ENCODE peak calls at places on chromosomes 1 and 21, in nine cellular contexts. One of them, this sample, is unnamed.
A peak's percentile ranks its signal among the peaks of the same experiment; 100 is the strongest.

GRCh38 chr1:10626781-10627410 is 152.1 kb downstream of the PEX14 start:
- DNase-seq in hepatic stellate cell: no peak
- DNase-seq in testis: no peak
- DNase-seq in progenitor cell of endocrine pancreas: no peak
- DNase-seq in NCI-H524 treated with DMSO at 0.1 percent for 48 hours: no peak
- DNase-seq in tibial artery: no peak
- DNase-seq in A172: no peak
- DNase-seq in NCI-H1417: no peak
- DNase-seq in iris pigment epithelial cell: no peak
- DNase-seq in this sample: no peak

GRCh38 chr1:228156518-228156875 is 6.8 kb downstream of the GJC2 start:
- DNase-seq in progenitor cell of endocrine pancreas: no peak
- DNase-seq in hepatic stellate cell: no peak
- DNase-seq in NCI-H524 treated with DMSO at 0.1 percent for 48 hours: no peak
- DNase-seq in tibial artery: no peak
- DNase-seq in NCI-H1417: no peak
- DNase-seq in A172: no peak
- DNase-seq in iris pigment epithelial cell: no peak
- DNase-seq in testis: no peak
- DNase-seq in this sample: no peak

GRCh38 chr1:47562147-47562546 is 124.3 kb downstream of the FOXD2 start:
- DNase-seq in progenitor cell of endocrine pancreas: no peak
- DNase-seq in hepatic stellate cell: no peak
- DNase-seq in NCI-H524 treated with DMSO at 0.1 percent for 48 hours: no peak
- DNase-seq in A172: no peak
- DNase-seq in tibial artery: no peak
- DNase-seq in iris pigment epithelial cell: no peak
- DNase-seq in testis: no peak
- DNase-seq in NCI-H1417: no peak
- DNase-seq in this sample: no peak

GRCh38 chr1:29415156-29415830 is 179.0 kb downstream of the PTPRU start:
- DNase-seq in testis: no peak
- DNase-seq in hepatic stellate cell: no peak
- DNase-seq in iris pigment epithelial cell: no peak
- DNase-seq in tibial artery: no peak
- DNase-seq in NCI-H524 treated with DMSO at 0.1 percent for 48 hours: peak; percentile 46
- DNase-seq in NCI-H1417: peak; percentile 39
- DNase-seq in progenitor cell of endocrine pancreas: no peak
- DNase-seq in A172: peak; percentile 4
- DNase-seq in this sample: no peak

GRCh38 chr1:233613252-233614172 is at the start of gene KCNK1:
- DNase-seq in progenitor cell of endocrine pancreas: peak; percentile 63
- DNase-seq in A172: peak; percentile 46
- DNase-seq in NCI-H524 treated with DMSO at 0.1 percent for 48 hours: no peak
- DNase-seq in hepatic stellate cell: no peak
- DNase-seq in NCI-H1417: peak; percentile 81
- DNase-seq in iris pigment epithelial cell: peak; percentile 94
- DNase-seq in tibial artery: peak; percentile 65
- DNase-seq in testis: peak; percentile 49
- DNase-seq in this sample: no peak

GRCh38 chr1:218983848-218984247 is 189.8 kb upstream of the LYPLAL1 start:
- DNase-seq in tibial artery: no peak
- DNase-seq in testis: no peak
- DNase-seq in iris pigment epithelial cell: no peak
- DNase-seq in NCI-H1417: no peak
- DNase-seq in A172: no peak
- DNase-seq in NCI-H524 treated with DMSO at 0.1 percent for 48 hours: no peak
- DNase-seq in progenitor cell of endocrine pancreas: no peak
- DNase-seq in hepatic stellate cell: no peak
- DNase-seq in this sample: peak; percentile 2

GRCh38 chr1:71046891-71047634 is 553 bp downstream of the PTGER3 start:
- DNase-seq in iris pigment epithelial cell: no peak
- DNase-seq in progenitor cell of endocrine pancreas: no peak
- DNase-seq in testis: no peak
- DNase-seq in NCI-H524 treated with DMSO at 0.1 percent for 48 hours: no peak
- DNase-seq in tibial artery: no peak
- DNase-seq in NCI-H1417: peak; percentile 67
- DNase-seq in hepatic stellate cell: peak; percentile 26
- DNase-seq in A172: no peak
- DNase-seq in this sample: no peak

GRCh38 chr1:166132496-166132895 is 34.3 kb downstream of the FAM78B start:
- DNase-seq in tibial artery: no peak
- DNase-seq in A172: no peak
- DNase-seq in NCI-H524 treated with DMSO at 0.1 percent for 48 hours: no peak
- DNase-seq in hepatic stellate cell: no peak
- DNase-seq in testis: no peak
- DNase-seq in progenitor cell of endocrine pancreas: no peak
- DNase-seq in iris pigment epithelial cell: no peak
- DNase-seq in NCI-H1417: no peak
- DNase-seq in this sample: no peak

GRCh38 chr1:12631571-12631970 is 12.3 kb upstream of the AADACL4 start:
- DNase-seq in NCI-H524 treated with DMSO at 0.1 percent for 48 hours: no peak
- DNase-seq in tibial artery: no peak
- DNase-seq in hepatic stellate cell: no peak
- DNase-seq in testis: no peak
- DNase-seq in A172: no peak
- DNase-seq in iris pigment epithelial cell: no peak
- DNase-seq in NCI-H1417: no peak
- DNase-seq in progenitor cell of endocrine pancreas: no peak
- DNase-seq in this sample: no peak

GRCh38 chr21:44899768-44900558 is 20.7 kb downstream of the ITGB2 start:
- DNase-seq in hepatic stellate cell: no peak
- DNase-seq in progenitor cell of endocrine pancreas: no peak
- DNase-seq in iris pigment epithelial cell: no peak
- DNase-seq in testis: no peak
- DNase-seq in A172: no peak
- DNase-seq in NCI-H524 treated with DMSO at 0.1 percent for 48 hours: no peak
- DNase-seq in NCI-H1417: no peak
- DNase-seq in tibial artery: no peak
- DNase-seq in this sample: no peak

GRCh38 chr1:2451744-2452582 is 24.1 kb upstream of the PLCH2 start:
- DNase-seq in iris pigment epithelial cell: peak; percentile 80
- DNase-seq in A172: peak; percentile 67
- DNase-seq in hepatic stellate cell: peak; percentile 99
- DNase-seq in progenitor cell of endocrine pancreas: no peak
- DNase-seq in NCI-H1417: peak; percentile 14
- DNase-seq in NCI-H524 treated with DMSO at 0.1 percent for 48 hours: no peak
- DNase-seq in testis: no peak
- DNase-seq in tibial artery: no peak
- DNase-seq in this sample: no peak

GRCh38 chr21:40752125-40752524 is 94.8 kb downstream of the DSCAM start:
- DNase-seq in progenitor cell of endocrine pancreas: no peak
- DNase-seq in tibial artery: no peak
- DNase-seq in A172: no peak
- DNase-seq in NCI-H524 treated with DMSO at 0.1 percent for 48 hours: no peak
- DNase-seq in NCI-H1417: no peak
- DNase-seq in hepatic stellate cell: no peak
- DNase-seq in testis: no peak
- DNase-seq in iris pigment epithelial cell: no peak
- DNase-seq in this sample: no peak

GRCh38 chr21:46207006-46207919 is 21.3 kb downstream of the LSS start:
- DNase-seq in NCI-H524 treated with DMSO at 0.1 percent for 48 hours: no peak
- DNase-seq in testis: no peak
- DNase-seq in progenitor cell of endocrine pancreas: no peak
- DNase-seq in A172: no peak
- DNase-seq in hepatic stellate cell: no peak
- DNase-seq in NCI-H1417: no peak
- DNase-seq in iris pigment epithelial cell: no peak
- DNase-seq in tibial artery: peak; percentile 6
- DNase-seq in this sample: peak; percentile 24

GRCh38 chr1:24727490-24728214 is 17.6 kb upstream of the CLIC4 start:
- DNase-seq in iris pigment epithelial cell: peak; percentile 95
- DNase-seq in hepatic stellate cell: peak; percentile 89
- DNase-seq in testis: peak; percentile 74
- DNase-seq in progenitor cell of endocrine pancreas: no peak
- DNase-seq in NCI-H1417: no peak
- DNase-seq in A172: no peak
- DNase-seq in tibial artery: peak; percentile 78
- DNase-seq in NCI-H524 treated with DMSO at 0.1 percent for 48 hours: no peak
- DNase-seq in this sample: peak; percentile 53

GRCh38 chr1:244012232-244012631 is 38.9 kb upstream of the ZBTB18 start:
- DNase-seq in testis: no peak
- DNase-seq in iris pigment epithelial cell: peak; percentile 84
- DNase-seq in A172: peak; percentile 86
- DNase-seq in tibial artery: no peak
- DNase-seq in progenitor cell of endocrine pancreas: no peak
- DNase-seq in NCI-H524 treated with DMSO at 0.1 percent for 48 hours: no peak
- DNase-seq in NCI-H1417: no peak
- DNase-seq in hepatic stellate cell: peak; percentile 32
- DNase-seq in this sample: no peak

GRCh38 chr1:1567831-1568380 is 6.8 kb downstream of the SSU72 start:
- DNase-seq in testis: peak; percentile 59
- DNase-seq in A172: no peak
- DNase-seq in progenitor cell of endocrine pancreas: no peak
- DNase-seq in tibial artery: no peak
- DNase-seq in iris pigment epithelial cell: peak; percentile 27
- DNase-seq in NCI-H1417: no peak
- DNase-seq in hepatic stellate cell: no peak
- DNase-seq in NCI-H524 treated with DMSO at 0.1 percent for 48 hours: no peak
- DNase-seq in this sample: no peak

GRCh38 chr1:3883194-3883920 is 16.7 kb downstream of the C1orf174 start:
- DNase-seq in testis: no peak
- DNase-seq in NCI-H1417: no peak
- DNase-seq in NCI-H524 treated with DMSO at 0.1 percent for 48 hours: no peak
- DNase-seq in A172: no peak
- DNase-seq in hepatic stellate cell: no peak
- DNase-seq in iris pigment epithelial cell: no peak
- DNase-seq in progenitor cell of endocrine pancreas: no peak
- DNase-seq in tibial artery: no peak
- DNase-seq in this sample: no peak

GRCh38 chr1:247456914-247457638 is 828 bp downstream of the OR2B11 start:
- DNase-seq in NCI-H1417: no peak
- DNase-seq in NCI-H524 treated with DMSO at 0.1 percent for 48 hours: no peak
- DNase-seq in progenitor cell of endocrine pancreas: no peak
- DNase-seq in iris pigment epithelial cell: no peak
- DNase-seq in hepatic stellate cell: no peak
- DNase-seq in tibial artery: peak; percentile 29
- DNase-seq in testis: no peak
- DNase-seq in A172: no peak
- DNase-seq in this sample: no peak

GRCh38 chr1:99737016-99737415 is 29.4 kb downstream of the FRRS1 start:
- DNase-seq in tibial artery: no peak
- DNase-seq in NCI-H524 treated with DMSO at 0.1 percent for 48 hours: peak; percentile 63
- DNase-seq in A172: peak; percentile 71
- DNase-seq in hepatic stellate cell: peak; percentile 46
- DNase-seq in NCI-H1417: peak; percentile 83
- DNase-seq in testis: peak; percentile 30
- DNase-seq in iris pigment epithelial cell: peak; percentile 73
- DNase-seq in progenitor cell of endocrine pancreas: no peak
- DNase-seq in this sample: peak; percentile 25

GRCh38 chr21:40333731-40334130 is 466.5 kb downstream of the PCP4 start:
- DNase-seq in NCI-H524 treated with DMSO at 0.1 percent for 48 hours: no peak
- DNase-seq in hepatic stellate cell: no peak
- DNase-seq in testis: no peak
- DNase-seq in A172: no peak
- DNase-seq in progenitor cell of endocrine pancreas: no peak
- DNase-seq in iris pigment epithelial cell: no peak
- DNase-seq in NCI-H1417: no peak
- DNase-seq in tibial artery: no peak
- DNase-seq in this sample: no peak

GRCh38 chr1:59375321-59376220 is 78.7 kb downstream of the FGGY start:
- DNase-seq in iris pigment epithelial cell: peak; percentile 98
- DNase-seq in NCI-H1417: no peak
- DNase-seq in hepatic stellate cell: peak; percentile 77
- DNase-seq in A172: peak; percentile 97
- DNase-seq in testis: no peak
- DNase-seq in NCI-H524 treated with DMSO at 0.1 percent for 48 hours: no peak
- DNase-seq in tibial artery: no peak
- DNase-seq in progenitor cell of endocrine pancreas: no peak
- DNase-seq in this sample: no peak

GRCh38 chr1:96843196-96843595 is 121.6 kb downstream of the PTBP2 start:
- DNase-seq in NCI-H1417: no peak
- DNase-seq in progenitor cell of endocrine pancreas: no peak
- DNase-seq in testis: no peak
- DNase-seq in NCI-H524 treated with DMSO at 0.1 percent for 48 hours: no peak
- DNase-seq in tibial artery: no peak
- DNase-seq in A172: no peak
- DNase-seq in iris pigment epithelial cell: peak; percentile 78
- DNase-seq in hepatic stellate cell: no peak
- DNase-seq in this sample: no peak

GRCh38 chr1:150881331-150882070 is 5.1 kb upstream of the ARNT start:
- DNase-seq in iris pigment epithelial cell: peak; percentile 98
- DNase-seq in NCI-H524 treated with DMSO at 0.1 percent for 48 hours: no peak
- DNase-seq in hepatic stellate cell: peak; percentile 74
- DNase-seq in tibial artery: peak; percentile 48
- DNase-seq in NCI-H1417: no peak
- DNase-seq in progenitor cell of endocrine pancreas: no peak
- DNase-seq in A172: no peak
- DNase-seq in testis: no peak
- DNase-seq in this sample: no peak

GRCh38 chr1:203172184-203173115 is 3.2 kb downstream of the MYBPH start:
- DNase-seq in hepatic stellate cell: peak; percentile 80
- DNase-seq in iris pigment epithelial cell: peak; percentile 43
- DNase-seq in progenitor cell of endocrine pancreas: peak; percentile 59
- DNase-seq in NCI-H1417: peak; percentile 40
- DNase-seq in NCI-H524 treated with DMSO at 0.1 percent for 48 hours: peak; percentile 28
- DNase-seq in A172: peak; percentile 74
- DNase-seq in testis: peak; percentile 73
- DNase-seq in tibial artery: no peak
- DNase-seq in this sample: peak; percentile 59

This sample was measured in OCI-LY7.